ENCODE peak calls at places on chromosomes 16 and 17, in eight cellular contexts. E is ovary; U is iPS-NIHi11; Q is hepatocyte; Z is stimulated activated naive CD4-positive, alpha-beta T cell treated with Interleukin-2 at 50 U/mL for 16 hours; J is kidney glomerular epithelial cell; B is foreskin keratinocyte; R is mesendoderm. X is an unnamed sample.

GRCh38 chr17:83136156-83136555 is 56.7 kb downstream of the METRNL start:
- DNase-seq in U (no peak), J (no peak), B (no peak), R (no peak), Q (no peak), Z (no peak), E (no peak), X (no peak)

GRCh38 chr17:27609606-27610303 is 21.2 kb upstream of the LGALS9 start:
- DNase-seq in E (no peak), R (peak), B (peak), Z (no peak), Q (peak), J (peak), U (peak), X (peak)

GRCh38 chr17:37148171-37148570 is 199.4 kb downstream of the AATF start:
- DNase-seq in R (no peak), Z (no peak), B (no peak), E (no peak), U (no peak), J (no peak), Q (no peak), X (no peak)

GRCh38 chr17:29709861-29710849 is 87.4 kb upstream of the CORO6 start:
- DNase-seq in R (no peak), Q (no peak), B (no peak), Z (no peak), E (no peak), J (peak), U (peak), X (no peak)

GRCh38 chr16:49281481-49281842 is at the start of gene CBLN1:
- DNase-seq in Q (no peak), B (no peak), U (no peak), E (no peak), Z (no peak), R (no peak), J (no peak), X (no peak)

GRCh38 chr16:7397901-7398300 is 65.3 kb downstream of the RBFOX1 start:
- DNase-seq in Q (peak), Z (no peak), E (no peak), U (no peak), R (peak), B (peak), J (peak), X (no peak)

GRCh38 chr17:2899911-2900310 is 103.7 kb downstream of the RAP1GAP2 start:
- DNase-seq in B (no peak), U (no peak), E (no peak), Q (peak), R (no peak), J (peak), Z (no peak), X (no peak)

GRCh38 chr16:81265658-81266451 is 27.4 kb downstream of the BCO1 start:
- DNase-seq in Z (no peak), J (no peak), R (no peak), U (no peak), Q (peak), E (peak), B (no peak), X (no peak)

GRCh38 chr16:88478115-88478514 is 25.0 kb downstream of the ZFPM1 start:
- DNase-seq in J (no peak), R (no peak), U (no peak), E (no peak), B (no peak), Z (no peak), Q (no peak), X (no peak)

GRCh38 chr16:77332792-77333191 is 102.0 kb downstream of the ADAMTS18 start:
- DNase-seq in E (no peak), U (no peak), R (no peak), J (peak), Z (no peak), Q (no peak), B (peak), X (no peak)

GRCh38 chr16:56032072-56032471 is 156.9 kb upstream of the CES5A start:
- DNase-seq in R (no peak), E (no peak), B (no peak), Z (no peak), J (no peak), U (no peak), Q (no peak), X (no peak)

GRCh38 chr16:4944333-4945281 is 7.7 kb upstream of the PPL start:
- DNase-seq in R (peak), Q (peak), J (peak), E (peak), U (peak), Z (no peak), B (peak), X (peak)

GRCh38 chr16:12225816-12226480 is 249.4 kb downstream of the SNX29 start:
- DNase-seq in B (no peak), R (no peak), Z (no peak), E (no peak), U (no peak), Q (no peak), J (no peak), X (no peak)

GRCh38 chr17:66468241-66469087 is 166.1 kb downstream of the PRKCA start:
- DNase-seq in J (no peak), Z (no peak), B (peak), E (no peak), R (peak), U (no peak), Q (peak), X (no peak)

GRCh38 chr16:60107920-60108319 is 1373.8 kb upstream of the GOT2 start:
- DNase-seq in E (no peak), U (no peak), J (no peak), Z (no peak), B (no peak), R (peak), Q (no peak), X (no peak)

GRCh38 chr17:40404003-40404402 is 13.7 kb downstream of the TOP2A start:
- DNase-seq in J (no peak), R (no peak), B (no peak), Q (no peak), Z (no peak), U (no peak), E (no peak), X (no peak)